ENCODE peak calls at places on chromosomes 5 and 9, in seven cellular contexts. K, H, O, S, M, B and D are unnamed samples. For H3K9me3, the result is how much of the 10 kb centered on the place peaks cover.

GRCh38 chr5:63963080-63963735 is 963 bp upstream of the HTR1A start:
- DNase-seq in M (peak), K (no peak), B (peak), O (peak), H (no peak), S (peak), D (peak)

GRCh38 chr5:4676934-4677333 is 463.2 kb upstream of the ADAMTS16 start:
- DNase-seq in M (no peak), B (no peak), K (no peak), H (no peak), O (no peak), S (no peak), D (no peak)

GRCh38 chr9:131668439-131669233 is 71.2 kb downstream of the RAPGEF1 start:
- DNase-seq in O (no peak), M (no peak), B (no peak), H (peak), K (peak), S (peak), D (peak)

GRCh38 chr9:4339357-4339756 is 39.5 kb upstream of the GLIS3 start:
- DNase-seq in K (peak), O (peak), M (peak), H (peak), B (peak), S (peak), D (peak)

GRCh38 chr9:35028341-35028740 is 38.8 kb downstream of the DNAJB5 start:
- DNase-seq in S (no peak), K (no peak), B (no peak), O (no peak), M (no peak), H (no peak), D (no peak)

GRCh38 chr9:134418354-134418753 is 92.1 kb downstream of the RXRA start:
- DNase-seq in K (no peak), S (no peak), B (no peak), O (no peak), H (no peak), M (no peak), D (peak)

GRCh38 chr9:97060796-97061195 is 21.9 kb upstream of the CTSV start:
- DNase-seq in O (no peak), H (no peak), B (no peak), S (no peak), M (no peak), K (no peak), D (no peak)

GRCh38 chr5:168991311-168991710 is 309.6 kb downstream of the SLIT3 start:
- DNase-seq in M (peak), O (no peak), B (no peak), H (no peak), K (no peak), S (no peak), D (no peak)

GRCh38 chr9:72856985-72857631 is 95.7 kb downstream of the ALDH1A1 start:
- DNase-seq in K (no peak), O (peak), M (peak), S (no peak), H (peak), B (peak), D (peak)

GRCh38 chr5:178786859-178787499 is 56.5 kb upstream of the ZNF354A start:
- DNase-seq in S (no peak), O (peak), B (no peak), M (peak), H (peak), K (no peak), D (no peak)

DNA sequence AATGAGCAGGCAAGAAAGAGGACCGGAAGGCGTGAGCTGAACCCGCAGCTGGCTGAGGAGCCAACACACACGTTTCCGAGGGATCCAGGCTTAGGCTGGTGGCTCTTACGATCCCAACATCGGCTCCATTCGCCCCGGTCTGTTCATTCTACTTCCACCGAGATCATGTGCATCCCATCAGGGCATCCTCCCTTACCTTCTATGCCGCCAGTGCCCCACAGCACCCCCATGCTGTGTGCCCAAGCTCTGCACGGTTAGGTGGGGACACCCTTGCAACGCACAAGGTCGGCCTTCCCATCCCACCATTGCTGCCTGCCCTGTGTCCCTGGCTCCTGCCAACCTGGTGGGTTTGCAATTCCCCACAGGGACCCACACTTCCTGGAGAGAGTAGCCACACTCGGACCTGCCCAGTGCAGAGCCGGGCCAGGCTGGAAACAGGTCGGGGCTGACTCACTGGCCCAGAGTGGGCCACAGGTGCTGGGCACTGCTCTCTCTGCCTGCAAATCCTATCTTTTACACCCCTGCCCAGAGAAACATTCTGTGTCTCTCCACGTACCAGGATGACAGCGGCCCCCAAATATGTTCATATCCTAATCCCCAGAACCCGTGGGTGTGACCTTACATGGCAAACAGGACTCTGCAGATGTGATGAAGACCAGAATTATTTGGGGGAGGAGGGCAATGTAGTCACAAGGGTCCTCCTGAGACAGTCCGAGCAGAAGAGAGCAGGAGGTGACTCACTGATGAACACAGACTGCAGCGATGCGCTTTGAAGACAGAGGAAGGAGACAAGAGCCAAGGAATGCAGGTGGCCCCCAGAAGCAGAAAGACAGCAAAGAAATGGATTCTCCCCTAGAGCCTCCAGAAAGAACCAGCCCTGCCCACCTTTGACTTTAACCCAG is 182.2 kb downstream of the AUH start:
- DNase-seq in O (no peak), S (no peak), K (no peak), M (no peak), B (no peak), H (peak), D (no peak)
- TF ChIP-seq POLR2A in O (no peak), S (no peak), K (no peak), M (no peak), B (no peak), H (no peak), D (no peak)

DNA sequence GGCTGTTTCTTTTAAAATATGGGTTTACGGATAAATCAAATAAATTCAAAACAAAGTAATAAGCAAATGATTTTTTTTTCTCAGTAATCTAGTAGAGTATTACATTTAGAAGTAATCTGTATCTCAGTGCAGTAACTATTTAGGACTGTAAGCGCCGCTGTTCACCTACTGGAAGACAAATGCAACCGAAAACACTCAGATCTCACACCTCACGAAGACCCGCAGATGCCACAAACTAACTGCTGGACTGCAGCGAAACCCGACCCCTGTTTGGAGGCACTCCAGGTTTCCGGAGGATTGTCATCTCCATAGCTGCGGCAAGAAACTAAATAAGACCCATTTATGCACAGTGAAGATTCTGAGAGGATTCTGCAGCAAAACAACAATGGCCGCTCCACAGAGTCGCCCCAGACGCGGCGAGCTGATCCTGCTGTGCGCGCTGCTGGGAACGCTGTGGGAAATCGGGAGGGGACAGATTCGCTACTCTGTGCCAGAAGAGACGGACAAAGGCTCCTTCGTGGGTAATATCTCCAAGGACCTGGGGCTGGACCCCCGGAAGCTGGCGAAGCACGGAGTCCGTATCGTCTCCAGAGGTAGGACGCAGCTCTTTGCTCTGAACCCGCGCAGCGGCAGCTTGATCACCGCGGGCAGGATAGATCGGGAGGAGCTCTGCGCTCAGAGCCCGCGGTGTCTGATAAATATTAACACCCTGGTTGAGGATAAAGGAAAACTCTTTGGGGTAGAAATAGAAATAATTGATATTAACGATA is at the start of gene PCDHGA8:
- DNase-seq in B (peak), H (no peak), O (no peak), M (peak), K (no peak), S (no peak), D (no peak)
- H3K9me3 ChIP-seq in B (under half), H (half or more), O (half or more), M (half or more), K (under half), S (under half), D (under half)

GRCh38 chr5:172054611-172055153 is 48.2 kb upstream of the FBXW11 start:
- DNase-seq in M (no peak), B (no peak), S (no peak), K (no peak), H (no peak), O (no peak), D (no peak)
- TF ChIP-seq POLR2A in M (no peak), B (no peak), S (peak), K (no peak), H (no peak), O (no peak), D (no peak)

GRCh38 chr5:176994460-176995121 is 12.0 kb downstream of the UIMC1 start:
- DNase-seq in S (peak), O (peak), B (no peak), M (peak), H (peak), K (peak), D (no peak)
- H3K9me3 ChIP-seq in S (under half), O (under half), B (under half), M (under half), H (under half), K (under half), D (under half)

DNA sequence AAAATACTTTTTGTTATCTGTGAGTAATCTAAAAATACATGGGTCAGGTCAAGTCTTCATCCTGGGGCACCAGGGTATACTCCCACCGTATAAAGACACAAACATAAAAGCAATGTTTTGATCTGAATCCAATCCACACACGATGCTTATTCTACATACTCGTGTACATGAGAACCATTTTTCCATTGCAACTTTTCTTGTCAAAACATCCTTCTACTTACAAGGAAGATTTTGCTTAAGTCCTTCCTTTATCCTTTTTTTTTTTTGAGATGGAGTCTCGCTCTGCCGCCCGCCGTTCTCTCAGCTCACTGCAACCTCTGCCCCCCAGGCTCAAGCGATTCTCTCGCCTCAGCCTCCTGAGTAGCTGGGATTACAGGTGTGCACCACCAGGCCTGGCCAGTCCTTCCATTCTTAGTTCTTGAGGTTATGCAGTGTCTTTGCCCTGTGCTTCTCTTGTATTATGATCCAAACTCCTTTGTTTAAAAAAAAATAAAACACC is 7.5 kb downstream of the RPL37 start:
- DNase-seq in H (no peak), K (no peak), M (no peak), B (no peak), S (no peak), O (no peak), D (no peak)
- TF ChIP-seq POLR2A in H (no peak), K (no peak), M (no peak), B (no peak), S (no peak), O (no peak), D (no peak)

GRCh38 chr5:141371572-141372475 is 1.8 kb downstream of the PCDHGB3 start:
- DNase-seq in K (no peak), S (no peak), O (no peak), M (no peak), H (no peak), B (no peak), D (no peak)

GRCh38 chr5:141366016-141366896 is 2.3 kb downstream of the PCDHGA5 start:
- DNase-seq in B (no peak), H (no peak), O (no peak), K (no peak), S (no peak), M (no peak), D (no peak)

GRCh38 chr5:141374627-141375026 is 936 bp downstream of the PCDHGA6 start:
- DNase-seq in K (peak), O (no peak), H (no peak), B (no peak), M (no peak), S (no peak), D (peak)

GRCh38 chr5:141373673-141374317 is at the start of gene PCDHGA6:
- DNase-seq in O (no peak), H (no peak), B (no peak), M (no peak), S (no peak), K (no peak), D (no peak)

GRCh38 chr5:141369994-141370848 is at the start of gene PCDHGB3:
- DNase-seq in M (peak), S (no peak), K (peak), B (no peak), O (peak), H (no peak), D (peak)
- H3K9me3 ChIP-seq in M (half or more), S (under half), K (under half), B (under half), O (half or more), H (half or more), D (under half)

DNA sequence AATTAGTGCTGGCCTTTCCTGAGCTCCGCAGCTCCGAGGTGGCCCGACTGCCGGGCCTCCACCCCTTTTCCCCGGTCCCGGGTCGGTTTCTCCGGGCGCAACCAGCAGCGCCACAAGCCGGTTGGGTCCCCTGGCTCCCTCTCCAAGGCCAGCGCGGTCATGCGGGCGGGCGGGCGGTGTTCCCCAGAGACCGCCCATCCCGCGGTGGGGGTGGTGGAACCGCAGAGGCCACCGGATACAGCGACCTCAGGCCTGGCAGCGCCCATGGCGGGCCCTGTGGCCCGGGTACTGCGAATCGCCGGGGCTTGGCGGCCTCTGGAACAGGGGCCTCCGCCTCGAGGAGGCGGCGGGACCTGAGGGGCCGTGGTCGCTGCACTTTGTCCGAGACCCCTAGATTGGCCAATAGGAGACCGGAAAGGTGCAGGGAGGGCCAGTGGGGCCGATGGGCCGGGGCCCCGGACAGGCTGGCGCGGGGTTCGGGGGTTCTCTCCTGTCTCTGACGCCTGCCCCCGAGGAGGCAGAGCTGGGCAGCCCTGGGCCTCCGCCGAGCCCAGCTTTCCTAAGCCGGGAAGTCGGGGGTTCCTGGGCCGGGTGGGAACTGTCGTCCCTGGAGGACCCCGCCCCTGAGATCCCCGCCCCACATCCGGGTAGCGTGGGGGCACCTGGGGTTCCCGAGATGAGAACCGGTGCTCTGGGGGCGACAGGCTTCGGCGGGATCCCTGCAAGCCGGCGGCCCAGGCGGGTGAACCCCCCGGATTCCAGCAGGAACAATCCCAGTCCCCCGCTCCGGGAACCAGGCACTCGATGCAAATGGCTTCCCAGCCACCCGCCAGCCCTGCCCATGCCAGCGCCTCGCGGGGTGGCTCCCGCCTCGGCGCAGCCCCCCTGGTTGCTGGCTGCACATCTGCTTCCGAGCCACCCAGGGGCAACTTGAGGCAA is 293.9 kb downstream of the ZSWIM6 start:
- DNase-seq in H (peak), B (no peak), S (no peak), O (peak), K (peak), M (peak), D (peak)
- TF ChIP-seq POLR2A in H (no peak), B (no peak), S (no peak), O (peak), K (peak), M (peak), D (peak)

GRCh38 chr9:111542497-111543254 is 17.7 kb downstream of the ZNF483 start:
- DNase-seq in H (no peak), S (no peak), B (no peak), M (no peak), K (no peak), O (no peak), D (no peak)

DNA sequence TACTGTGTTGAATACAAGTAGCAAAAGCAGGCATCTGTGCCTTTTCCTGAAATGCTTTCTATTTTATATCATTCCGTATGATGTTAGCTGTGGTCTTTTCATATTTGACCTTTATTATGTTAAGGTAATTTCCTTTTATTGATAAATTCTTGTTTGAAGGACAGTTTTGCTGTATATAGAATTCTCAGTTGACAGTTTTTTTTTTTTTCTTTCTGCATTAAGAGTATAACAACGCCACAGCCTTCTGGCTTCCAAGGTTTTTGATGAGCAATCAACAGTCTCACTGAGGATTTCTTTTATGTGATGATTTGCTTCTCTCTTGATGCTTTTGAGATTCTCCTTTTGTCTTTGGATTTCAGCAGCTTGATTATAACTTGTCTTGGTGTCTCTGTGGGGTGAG is 23.6 kb downstream of the ZNF483 start:
- DNase-seq in M (no peak), S (no peak), B (no peak), K (no peak), H (no peak), O (no peak), D (no peak)
- H3K9me3 ChIP-seq in M (half or more), S (under half), B (under half), K (half or more), H (half or more), O (under half), D (under half)

GRCh38 chr9:136806631-136807201 is 1.0 kb upstream of the RABL6 start:
- DNase-seq in H (no peak), S (no peak), O (no peak), K (peak), B (no peak), M (no peak), D (no peak)

GRCh38 chr9:136806067-136806466 is 1.7 kb upstream of the RABL6 start:
- DNase-seq in H (no peak), M (no peak), K (peak), S (no peak), O (no peak), B (no peak), D (no peak)

GRCh38 chr9:136808781-136809158 is 1.0 kb downstream of the RABL6 start:
- DNase-seq in K (no peak), H (no peak), B (no peak), S (no peak), O (no peak), M (no peak), D (no peak)

GRCh38 chr9:136808075-136808780 is 480 bp downstream of the RABL6 start:
- DNase-seq in S (no peak), B (no peak), H (peak), O (peak), M (no peak), K (peak), D (no peak)

DNA sequence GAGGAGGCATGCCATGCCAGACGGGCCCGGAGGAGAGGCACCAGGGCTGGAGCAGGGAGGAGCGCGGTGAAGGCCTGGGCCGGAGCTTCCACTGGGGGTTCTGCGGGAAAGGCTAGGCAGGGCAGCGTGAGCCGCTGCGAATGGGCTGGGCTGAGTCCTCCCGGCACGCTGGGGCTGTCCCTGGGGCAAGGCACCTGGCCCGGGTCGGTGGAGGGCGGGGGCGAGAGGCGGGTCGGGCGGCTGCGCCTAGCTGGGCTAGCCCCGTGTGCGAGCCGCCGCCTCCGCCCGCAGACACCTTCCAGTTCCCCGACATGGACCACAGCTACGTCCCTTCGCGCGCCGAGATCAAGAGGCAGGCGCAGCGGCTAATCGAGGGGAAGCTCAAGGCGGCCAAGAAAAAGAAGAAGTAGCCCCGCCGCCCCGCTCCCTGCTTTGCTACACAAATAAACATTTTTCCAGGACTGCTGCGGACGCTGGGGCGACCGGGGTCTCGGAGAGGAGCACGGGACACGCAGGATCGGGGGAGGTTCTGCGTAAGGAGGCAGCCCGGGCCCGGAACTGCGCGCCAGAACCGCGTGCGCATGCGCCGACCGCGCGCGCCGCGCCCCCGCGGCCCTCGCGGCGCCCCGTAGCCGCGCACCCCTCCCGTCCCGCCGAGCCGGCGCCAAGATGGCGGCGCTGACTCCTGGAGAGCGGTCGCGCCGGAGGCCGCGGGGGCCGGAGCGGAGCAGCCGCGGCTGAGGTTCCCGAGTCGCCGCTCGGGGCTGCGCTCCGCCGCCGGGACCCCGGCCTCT is at the start of gene RABL6:
- DNase-seq in B (no peak), K (peak), H (peak), M (peak), S (no peak), O (peak), D (peak)
- TF ChIP-seq POLR2A in B (peak), K (peak), H (no peak), M (peak), S (peak), O (peak), D (peak)